ENCODE peak calls at places on chromosome 1, in five cellular contexts. B, S, N, E and G are unnamed samples. For H3K9me3 and H3K4me1, the result is how much of the 10 kb centered on the place peaks cover.

GRCh38 chr1:12056331-12056841 is 6.7 kb upstream of the TNFRSF8 start:
- DNase-seq in B (peak), S (no peak), N (no peak), E (no peak), G (no peak)

GRCh38 chr1:116503535-116504307 is 67.1 kb downstream of the CD58 start:
- DNase-seq in B (no peak), S (no peak), N (no peak), E (no peak), G (no peak)

GRCh38 chr1:245873883-245874671 is 633.0 kb downstream of the SMYD3 start:
- DNase-seq in B (peak), S (no peak), N (no peak), E (no peak), G (peak)

GRCh38 chr1:88998716-88999115 is 6.3 kb upstream of the KYAT3 start:
- DNase-seq in B (peak), S (peak), N (no peak), E (peak), G (peak)

GRCh38 chr1:192861860-192862259 is 53.0 kb downstream of the RGS2 start:
- DNase-seq in B (no peak), S (peak), N (no peak), E (no peak), G (no peak)

GRCh38 chr1:159088050-159088449 is 11.5 kb upstream of the AIM2 start:
- DNase-seq in B (peak), S (peak), N (no peak), E (peak), G (peak)

GRCh38 chr1:38034871-38035270 is 11.7 kb downstream of the POU3F1 start:
- DNase-seq in B (no peak), S (no peak), N (no peak), E (no peak), G (no peak)

GRCh38 chr1:84780000-84780716 is 89.9 kb upstream of the SSX2IP start:
- DNase-seq in B (peak), S (no peak), N (no peak), E (peak), G (peak)

GRCh38 chr1:248756151-248756550 is 592 bp upstream of the LYPD8 start:
- DNase-seq in B (no peak), S (no peak), N (no peak), E (no peak), G (no peak)
- H3K9me3 ChIP-seq in B (under half), S (under half), N (under half), E (under half), G (under half)

GRCh38 chr1:8814870-8815269 is 2.6 kb downstream of the RERE start:
- DNase-seq in B (no peak), S (no peak), N (no peak), E (no peak), G (no peak)
- H3K4me1 ChIP-seq in B (under half), S (under half), N (under half), E (under half), G (under half)

GRCh38 chr1:15412488-15412800 is 2.8 kb downstream of the EFHD2 start:
- DNase-seq in B (no peak), S (no peak), N (no peak), E (no peak), G (no peak)
- H3K4me3 ChIP-seq in B (no peak), S (peak), N (no peak), E (no peak), G (no peak)

GRCh38 chr1:49541096-49541752 is 482.5 kb downstream of the AGBL4 start:
- DNase-seq in B (no peak), S (no peak), N (no peak), E (no peak), G (no peak)

DNA sequence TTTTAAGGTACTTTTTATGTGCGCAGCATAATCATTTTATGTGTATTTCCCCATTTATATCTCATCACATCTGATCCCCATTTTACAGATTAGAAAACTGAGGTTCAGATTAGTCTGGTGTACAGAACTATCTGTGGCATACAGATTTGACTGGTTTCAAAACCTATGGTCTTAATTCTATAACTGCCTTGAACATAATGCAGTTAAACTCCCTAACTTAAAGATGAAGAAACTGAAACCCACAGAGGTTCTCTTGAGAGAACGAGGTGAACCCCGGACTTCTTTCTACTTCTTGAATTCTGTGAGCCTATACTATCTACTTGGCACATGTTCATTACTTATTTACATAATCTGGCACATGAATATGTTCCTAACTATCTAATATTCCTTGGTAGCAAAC is 479.1 kb downstream of the AGBL4 start:
- DNase-seq in B (no peak), S (no peak), N (no peak), E (no peak), G (no peak)
- H3K9me3 ChIP-seq in B (under half), S (under half), N (under half), E (under half), G (under half)

DNA sequence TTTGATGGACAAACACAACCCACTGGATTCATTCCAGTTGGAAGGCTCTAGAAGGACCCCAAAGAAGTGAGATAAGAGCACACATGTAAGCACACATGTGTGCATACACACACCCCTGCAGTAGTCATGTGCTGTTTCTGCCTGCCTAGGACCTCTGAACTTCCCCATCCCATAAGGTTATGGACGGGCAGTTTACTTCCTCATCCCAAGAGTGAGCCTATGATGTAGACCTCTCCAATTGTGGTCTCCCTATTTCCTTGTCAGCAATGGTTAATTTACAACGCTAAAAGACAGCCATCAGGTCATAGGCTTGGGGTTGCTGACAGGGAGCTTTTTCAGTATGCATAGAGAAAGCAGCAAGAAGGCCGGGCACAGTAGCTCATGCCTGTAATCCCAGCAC is 15.4 kb upstream of the ADAR start:
- DNase-seq in B (no peak), S (no peak), N (no peak), E (no peak), G (no peak)
- H3K4me1 ChIP-seq in B (under half), S (under half), N (under half), E (under half), G (under half)

GRCh38 chr1:86906419-86906818 is 7.5 kb downstream of the SELENOF start:
- DNase-seq in B (no peak), S (no peak), N (no peak), E (peak), G (no peak)
- H3K4me3 ChIP-seq in B (no peak), S (no peak), N (no peak), E (no peak), G (no peak)

DNA sequence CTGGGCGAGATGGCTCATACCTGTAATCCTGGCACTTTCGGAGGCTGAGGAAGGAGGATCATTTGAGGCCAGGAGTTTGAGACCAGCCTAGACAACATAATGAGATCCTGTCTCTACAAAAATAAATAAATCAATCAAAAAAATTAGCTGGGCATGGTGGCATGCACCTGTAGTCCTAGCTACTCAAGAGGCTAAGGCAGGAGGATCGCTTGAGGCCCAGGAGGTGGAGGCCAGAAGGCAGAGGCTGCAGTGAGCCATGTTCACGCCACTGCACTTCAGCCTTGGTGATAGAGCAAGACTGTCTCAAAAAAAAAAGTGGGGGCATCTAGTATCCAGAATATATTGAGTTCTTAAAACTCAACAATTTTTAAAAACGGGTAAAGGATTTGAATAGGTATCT is 6.0 kb downstream of the TUT4 start:
- DNase-seq in B (no peak), S (no peak), N (no peak), E (no peak), G (no peak)
- H3K9me3 ChIP-seq in B (under half), S (under half), N (under half), E (under half), G (under half)